ENCODE peak calls at places on chromosomes 6 and 20, in nine cellular contexts. I, T, N, L, R, C, Q, Z and D are unnamed samples.

GRCh38 chr6:106039836-106040592 is 46.1 kb upstream of the PRDM1 start:
- DNase-seq in I (no peak), T (no peak), N (no peak), L (no peak), R (no peak), C (no peak), Q (no peak), Z (no peak), D (no peak)

GRCh38 chr20:57372157-57372556 is 19.0 kb upstream of the RBM38 start:
- DNase-seq in I (no peak), T (no peak), N (no peak), L (no peak), R (no peak), C (no peak), Q (no peak), Z (no peak), D (no peak)

GRCh38 chr6:141321486-141322347 is 811.0 kb upstream of the GJE1 start:
- DNase-seq in I (no peak), T (no peak), N (no peak), L (peak), R (no peak), C (peak), Q (no peak), Z (peak), D (no peak)

GRCh38 chr20:5080384-5080877 is 39.3 kb downstream of the PCNA start:
- DNase-seq in I (peak), T (no peak), N (no peak), L (peak), R (peak), C (peak), Q (no peak), Z (peak), D (no peak)

GRCh38 chr6:167795874-167796667 is 30.6 kb upstream of the AFDN start:
- DNase-seq in I (peak), T (no peak), N (no peak), L (no peak), R (peak), C (no peak), Q (no peak), Z (no peak), D (no peak)

GRCh38 chr20:35291654-35292503 is at the start of gene FAM83C:
- DNase-seq in I (no peak), T (no peak), N (no peak), L (no peak), R (no peak), C (no peak), Q (no peak), Z (no peak), D (no peak)

GRCh38 chr20:36504295-36504694 is 37.0 kb upstream of the MYL9 start:
- DNase-seq in I (no peak), T (no peak), N (no peak), L (no peak), R (no peak), C (no peak), Q (no peak), Z (no peak), D (no peak)

GRCh38 chr20:21684671-21685070 is 20.8 kb upstream of the PAX1 start:
- DNase-seq in I (no peak), T (no peak), N (no peak), L (no peak), R (no peak), C (no peak), Q (no peak), Z (no peak), D (no peak)

GRCh38 chr6:128250370-128251070 is 269.9 kb downstream of the PTPRK start:
- DNase-seq in I (no peak), T (no peak), N (no peak), L (no peak), R (no peak), C (no peak), Q (no peak), Z (no peak), D (no peak)

GRCh38 chr20:40390654-40391053 is 298.4 kb downstream of the MAFB start:
- DNase-seq in I (no peak), T (no peak), N (no peak), L (no peak), R (no peak), C (no peak), Q (no peak), Z (no peak), D (peak)

GRCh38 chr20:19830351-19830750 is 72.3 kb downstream of the RIN2 start:
- DNase-seq in I (no peak), T (no peak), N (no peak), L (no peak), R (no peak), C (no peak), Q (peak), Z (peak), D (peak)

GRCh38 chr20:42549496-42549895 is 640.2 kb downstream of the PTPRT start:
- DNase-seq in I (no peak), T (no peak), N (peak), L (no peak), R (no peak), C (no peak), Q (no peak), Z (no peak), D (no peak)

GRCh38 chr6:152001408-152001807 is 193.9 kb downstream of the ESR1 start:
- DNase-seq in I (no peak), T (no peak), N (no peak), L (no peak), R (no peak), C (no peak), Q (no peak), Z (no peak), D (no peak)

GRCh38 chr6:7727951-7728854 is 2.3 kb downstream of the BMP6 start:
- DNase-seq in I (no peak), T (no peak), N (no peak), L (no peak), R (no peak), C (peak), Q (peak), Z (no peak), D (peak)

GRCh38 chr20:3071266-3071609 is 182 bp upstream of the OXT start:
- DNase-seq in I (no peak), T (no peak), N (no peak), L (no peak), R (no peak), C (no peak), Q (no peak), Z (no peak), D (no peak)

GRCh38 chr20:3068075-3068474 is 3.3 kb upstream of the OXT start:
- DNase-seq in I (no peak), T (no peak), N (no peak), L (no peak), R (no peak), C (no peak), Q (no peak), Z (no peak), D (no peak)

GRCh38 chr20:3071610-3072529 is at the start of gene OXT:
- DNase-seq in I (peak), T (no peak), N (no peak), L (no peak), R (peak), C (no peak), Q (no peak), Z (no peak), D (no peak)

GRCh38 chr20:3067139-3068009 is 4.0 kb upstream of the OXT start:
- DNase-seq in I (no peak), T (no peak), N (no peak), L (peak), R (no peak), C (peak), Q (no peak), Z (no peak), D (no peak)

DNA sequence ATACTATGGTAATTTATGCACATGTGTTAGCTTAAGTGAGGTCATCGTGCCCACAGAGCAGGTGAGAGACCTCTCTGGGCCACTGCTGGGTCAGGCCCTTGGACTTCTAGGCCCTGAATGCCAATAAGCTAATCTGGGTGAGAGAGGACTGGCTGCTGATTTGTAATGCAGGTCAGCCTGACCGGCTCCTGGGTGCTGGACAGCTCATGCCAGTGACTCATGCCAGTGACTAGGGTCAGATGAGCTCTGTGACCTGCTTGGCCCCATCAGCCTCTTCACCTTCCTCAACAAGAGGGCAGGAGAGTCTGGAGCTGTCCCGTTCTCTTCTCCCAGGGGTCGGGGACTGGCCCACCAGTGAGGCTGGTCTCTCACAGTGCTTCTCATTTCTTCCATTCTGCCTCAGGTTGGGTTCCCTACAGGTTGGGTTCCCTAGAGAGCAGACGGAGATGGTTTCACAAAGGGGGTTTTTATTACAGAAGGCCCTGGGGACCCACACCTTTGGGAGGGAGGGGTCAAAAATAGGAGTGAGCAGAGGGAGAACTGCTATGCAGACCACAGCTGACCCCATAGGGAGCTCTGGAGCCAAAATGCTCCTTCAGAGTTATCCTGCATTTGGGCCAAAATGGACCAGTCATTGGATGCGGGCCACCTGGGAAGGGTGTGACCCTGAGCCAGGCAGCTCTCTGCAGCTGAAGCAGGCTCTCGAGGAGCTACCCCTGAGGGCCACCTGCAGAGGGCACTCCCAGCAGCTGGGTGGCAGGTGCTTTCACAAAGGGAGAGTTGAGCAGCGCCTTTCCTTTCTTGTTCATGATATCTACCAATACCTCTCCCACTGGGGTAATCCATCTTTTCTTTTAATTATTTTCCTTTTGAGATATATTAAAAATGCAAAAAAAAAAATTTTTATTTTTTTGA is 2.2 kb upstream of the OXT start:
- DNase-seq in I (no peak), T (no peak), N (no peak), L (peak), R (no peak), C (peak), Q (no peak), Z (peak), D (no peak)
- TF ChIP-seq CTCF in I (peak), T (no peak), N (peak), L (no peak), R (no peak), C (no peak), Q (no peak), Z (no peak), D (peak)

GRCh38 chr6:20215310-20215709 is 3.0 kb upstream of the MBOAT1 start:
- DNase-seq in I (no peak), T (no peak), N (no peak), L (no peak), R (no peak), C (no peak), Q (no peak), Z (no peak), D (no peak)

GRCh38 chr6:20211941-20212391 is 303 bp downstream of the MBOAT1 start:
- DNase-seq in I (no peak), T (no peak), N (no peak), L (no peak), R (peak), C (peak), Q (no peak), Z (no peak), D (peak)

GRCh38 chr6:20212392-20213111 is at the start of gene MBOAT1:
- DNase-seq in I (peak), T (peak), N (peak), L (peak), R (peak), C (peak), Q (peak), Z (peak), D (peak)

GRCh38 chr6:20211037-20211940 is 980 bp downstream of the MBOAT1 start:
- DNase-seq in I (no peak), T (no peak), N (peak), L (peak), R (no peak), C (peak), Q (peak), Z (peak), D (peak)

DNA sequence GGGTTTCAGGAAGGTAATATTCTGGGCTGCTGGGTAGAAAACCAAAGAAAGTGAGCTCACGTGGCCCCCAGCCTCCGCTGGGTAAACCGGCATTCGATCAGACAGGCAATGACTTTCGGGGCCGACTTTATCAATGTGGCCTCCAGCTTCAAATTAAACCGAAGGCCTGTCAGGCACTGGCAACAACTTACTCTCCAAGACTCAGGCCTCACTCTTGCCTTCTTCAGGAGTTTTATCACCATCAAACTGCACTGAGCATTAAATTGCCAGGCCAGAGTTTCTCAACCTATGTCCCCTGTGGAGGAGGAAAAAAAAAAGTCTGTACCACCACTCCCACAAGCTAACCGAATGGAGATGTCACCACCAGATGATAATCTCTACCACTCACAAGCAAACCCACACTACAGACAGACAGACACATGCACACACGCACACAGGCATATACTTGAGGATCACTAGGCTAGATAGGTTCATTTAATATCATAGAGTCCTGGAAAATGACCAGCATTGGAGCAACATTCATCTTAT is 1.1 kb upstream of the MBOAT1 start:
- DNase-seq in I (no peak), T (no peak), N (peak), L (no peak), R (no peak), C (peak), Q (no peak), Z (no peak), D (no peak)
- H3K4me3 ChIP-seq in I (peak), T (peak), N (peak), L (peak), R (peak), C (peak), Q (peak), Z (peak), D (no peak)

GRCh38 chr20:18304618-18305017 is 16.3 kb downstream of the ZNF133 start:
- DNase-seq in I (no peak), T (no peak), N (no peak), L (no peak), R (no peak), C (peak), Q (no peak), Z (no peak), D (no peak)
- TF ChIP-seq CTCF in I (no peak), T (peak), N (peak), L (peak), R (no peak), C (peak), Q (peak), Z (no peak), D (peak)

GRCh38 chr20:38839563-38839962 is 34.1 kb downstream of the PPP1R16B start:
- DNase-seq in I (no peak), T (no peak), N (no peak), L (no peak), R (no peak), C (no peak), Q (no peak), Z (no peak), D (no peak)
- H3K4me3 ChIP-seq in I (no peak), T (no peak), N (no peak), L (no peak), R (no peak), C (no peak), Q (no peak), Z (no peak), D (no peak)

GRCh38 chr20:63955281-63955845 is 853 bp downstream of the UCKL1 start:
- DNase-seq in I (no peak), T (no peak), N (peak), L (no peak), R (no peak), C (peak), Q (no peak), Z (no peak), D (peak)
- TF ChIP-seq CTCF in I (peak), T (peak), N (peak), L (no peak), R (peak), C (peak), Q (peak), Z (peak), D (no peak)

GRCh38 chr6:116524236-116524635 is 12.8 kb downstream of the CALHM5 start:
- DNase-seq in I (no peak), T (no peak), N (no peak), L (no peak), R (no peak), C (no peak), Q (no peak), Z (no peak), D (no peak)

GRCh38 chr6:116528800-116529199 is 16.7 kb downstream of the TRAPPC3L start:
- DNase-seq in I (no peak), T (no peak), N (no peak), L (no peak), R (no peak), C (peak), Q (no peak), Z (peak), D (no peak)

GRCh38 chr6:116528163-116528562 is 16.7 kb downstream of the CALHM5 start:
- DNase-seq in I (no peak), T (no peak), N (no peak), L (no peak), R (no peak), C (no peak), Q (no peak), Z (no peak), D (peak)

GRCh38 chr6:116518621-116519020 is 7.2 kb downstream of the CALHM5 start:
- DNase-seq in I (no peak), T (no peak), N (no peak), L (peak), R (no peak), C (no peak), Q (no peak), Z (no peak), D (peak)

DNA sequence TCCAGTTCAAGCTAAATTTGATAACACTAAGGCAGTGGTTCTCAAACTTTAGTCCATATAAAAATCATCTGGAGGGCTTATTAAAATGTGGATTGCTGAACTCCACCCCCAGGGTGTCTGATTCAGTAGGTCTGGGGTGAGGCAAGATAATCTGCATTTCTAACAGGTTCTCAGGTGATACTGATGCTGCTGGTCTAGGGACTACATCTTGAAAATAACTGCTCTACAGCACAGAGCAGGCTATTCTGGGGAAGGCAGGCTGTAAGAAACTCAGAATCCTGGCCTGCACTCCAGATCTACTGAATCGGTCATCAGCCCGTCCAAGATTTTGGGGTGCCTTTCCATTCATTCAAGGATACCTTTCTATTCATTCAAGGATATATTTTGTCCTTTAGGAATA is 11.5 kb downstream of the CALHM5 start:
- DNase-seq in I (no peak), T (no peak), N (no peak), L (no peak), R (no peak), C (no peak), Q (no peak), Z (no peak), D (no peak)
- H3K4me3 ChIP-seq in I (no peak), T (no peak), N (no peak), L (no peak), R (no peak), C (no peak), Q (no peak), Z (no peak), D (no peak)

DNA sequence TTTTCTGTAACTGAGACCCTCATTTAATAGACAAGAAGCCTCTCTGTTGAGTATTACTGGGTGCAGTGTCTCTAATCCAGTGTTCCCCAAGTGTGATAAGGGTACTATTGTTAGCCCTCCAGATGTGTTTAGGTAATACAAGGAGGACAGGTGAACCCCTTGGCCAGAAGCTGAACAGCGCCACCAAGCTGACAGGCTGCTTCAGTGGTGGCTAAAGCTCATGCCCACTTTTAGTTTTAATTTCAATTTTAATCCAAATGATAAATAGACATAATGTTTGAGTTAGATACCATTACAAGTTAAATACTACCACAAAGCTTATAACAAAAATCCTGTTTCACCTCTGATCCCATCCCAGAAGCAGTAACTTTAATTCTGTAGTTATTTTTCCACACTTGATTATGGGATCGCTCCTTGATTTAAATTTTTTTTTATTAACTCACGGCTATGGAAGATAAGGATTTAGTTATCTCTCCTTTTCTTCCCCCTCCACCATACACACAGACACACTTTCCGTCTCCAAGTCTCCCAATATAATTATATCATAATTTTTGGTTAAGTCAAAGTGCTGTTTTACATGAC is 8.3 kb upstream of the STK35 start:
- DNase-seq in I (no peak), T (no peak), N (peak), L (peak), R (no peak), C (no peak), Q (peak), Z (no peak), D (peak)
- TF ChIP-seq CTCF in I (peak), T (peak), N (peak), L (peak), R (peak), C (peak), Q (peak), Z (peak), D (peak)

DNA sequence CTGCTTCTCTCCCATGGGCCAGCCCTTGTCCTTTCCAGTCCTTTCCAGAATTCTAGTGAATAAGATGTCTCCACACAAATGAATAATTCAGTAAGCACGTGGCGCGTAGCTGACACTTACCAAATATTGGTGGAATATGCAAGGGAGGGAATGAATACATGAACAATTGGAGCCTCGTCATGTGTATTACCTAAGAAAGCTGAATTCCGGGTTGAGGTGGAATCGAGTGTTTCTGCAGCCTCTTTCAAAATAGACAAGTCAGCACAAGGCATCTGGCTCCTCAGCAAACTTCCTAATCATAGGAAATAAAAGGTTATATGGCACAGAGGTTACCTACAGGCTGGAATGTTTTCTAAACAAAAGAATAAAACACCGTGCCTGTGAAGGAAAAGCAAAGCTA is 47.0 kb upstream of the NT5E start:
- DNase-seq in I (no peak), T (no peak), N (no peak), L (no peak), R (no peak), C (peak), Q (peak), Z (no peak), D (peak)
- H3K4me3 ChIP-seq in I (no peak), T (no peak), N (no peak), L (no peak), R (no peak), C (no peak), Q (peak), Z (no peak), D (no peak)

GRCh38 chr6:40450483-40450882 is 136.7 kb downstream of the LRFN2 start:
- DNase-seq in I (no peak), T (no peak), N (no peak), L (no peak), R (no peak), C (no peak), Q (no peak), Z (no peak), D (no peak)
- TF ChIP-seq CTCF in I (no peak), T (no peak), N (no peak), L (no peak), R (no peak), C (no peak), Q (no peak), Z (no peak), D (no peak)